ENCODE peak calls at places on chromosome 10, in four cellular contexts. H is heart right ventricle, K is PC-9, M is GM23338. F is an unnamed sample.

GRCh38 chr10:74921744-74922143 is 95.3 kb downstream of the KAT6B start:
- DNase-seq in H (no peak), K (no peak), M (no peak), F (no peak)

GRCh38 chr10:70783056-70783684 is 2.0 kb downstream of the TBATA start:
- DNase-seq in H (no peak), K (no peak), M (no peak), F (no peak)

GRCh38 chr10:132514841-132515521 is 22.6 kb upstream of the INPP5A start:
- DNase-seq in H (no peak), K (no peak), M (peak), F (no peak)

GRCh38 chr10:17673517-17674051 is 29.6 kb downstream of the STAM start:
- DNase-seq in H (no peak), K (peak), M (peak), F (no peak)

GRCh38 chr10:12333382-12334185 is 15.8 kb upstream of the CAMK1D start:
- DNase-seq in H (peak), K (peak), M (no peak), F (peak)

GRCh38 chr10:43945908-43946307 is 297.2 kb upstream of the ZNF32 start:
- DNase-seq in H (no peak), K (no peak), M (no peak), F (no peak)

GRCh38 chr10:24315211-24315610 is 106.3 kb downstream of the KIAA1217 start:
- DNase-seq in H (no peak), K (no peak), M (no peak), F (no peak)

GRCh38 chr10:78319841-78320240 is 286.2 kb downstream of the RPS24 start:
- DNase-seq in H (no peak), K (no peak), M (no peak), F (no peak)

GRCh38 chr10:14953452-14954000 is 370 bp downstream of the DCLRE1C start:
- DNase-seq in H (no peak), K (no peak), M (peak), F (no peak)

GRCh38 chr10:130715686-130716670 is 579.8 kb downstream of the GLRX3 start:
- DNase-seq in H (no peak), K (no peak), M (no peak), F (no peak)

GRCh38 chr10:89959433-89960110 is 258.2 kb downstream of the KIF20B start:
- DNase-seq in H (no peak), K (no peak), M (no peak), F (no peak)

GRCh38 chr10:8137726-8138125 is 83.2 kb downstream of the GATA3 start:
- DNase-seq in H (no peak), K (no peak), M (no peak), F (peak)

GRCh38 chr10:71643904-71644303 is 75.7 kb downstream of the C10orf105 start:
- DNase-seq in H (no peak), K (no peak), M (no peak), F (no peak)

GRCh38 chr10:13163859-13164258 is 2.5 kb downstream of the MCM10 start:
- DNase-seq in H (no peak), K (no peak), M (no peak), F (no peak)

GRCh38 chr10:76647276-76647675 is 990.3 kb downstream of the KCNMA1 start:
- DNase-seq in H (no peak), K (no peak), M (no peak), F (no peak)

GRCh38 chr10:14360951-14361350 is 30.2 kb upstream of the FRMD4A start:
- DNase-seq in H (no peak), K (no peak), M (no peak), F (no peak)

GRCh38 chr10:112352044-112352443 is 21.9 kb upstream of the ACSL5 start:
- DNase-seq in H (no peak), K (no peak), M (no peak), F (no peak)
- H3K4me3 ChIP-seq in H (no peak), K (no peak), M (no peak), F (no peak)

DNA sequence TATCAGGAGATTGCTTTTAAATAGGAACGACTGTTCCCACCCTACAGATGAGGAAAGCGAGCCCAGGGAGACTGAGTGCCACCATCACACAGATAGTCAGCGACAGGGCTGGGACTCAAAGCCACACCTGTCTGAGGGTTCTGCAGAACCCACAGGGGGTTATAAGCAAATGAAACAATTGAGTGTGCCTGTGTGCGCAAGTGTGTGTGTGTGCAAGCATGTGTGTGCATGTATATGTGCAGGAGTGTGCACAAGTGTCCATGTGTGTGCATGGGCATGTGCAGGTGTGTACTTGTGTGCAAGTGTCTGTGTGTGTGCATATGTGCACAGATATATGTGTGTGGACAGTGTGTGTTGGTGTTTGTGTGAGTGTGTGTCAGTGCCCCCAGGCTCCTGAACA is 280.2 kb downstream of the GRID1 start:
- DNase-seq in H (no peak), K (no peak), M (no peak), F (no peak)
- TF ChIP-seq CTCF in H (no peak), K (no peak), M (no peak), F (no peak)

GRCh38 chr10:7090529-7090928 is 320.3 kb downstream of the SFMBT2 start:
- DNase-seq in H (no peak), K (no peak), M (no peak), F (no peak)

GRCh38 chr10:7084255-7085005 is 326.4 kb downstream of the SFMBT2 start:
- DNase-seq in H (no peak), K (no peak), M (no peak), F (peak)

GRCh38 chr10:7082967-7083366 is 327.9 kb downstream of the SFMBT2 start:
- DNase-seq in H (no peak), K (no peak), M (peak), F (no peak)

GRCh38 chr10:7085913-7086589 is 324.8 kb downstream of the SFMBT2 start:
- DNase-seq in H (no peak), K (no peak), M (peak), F (no peak)

DNA sequence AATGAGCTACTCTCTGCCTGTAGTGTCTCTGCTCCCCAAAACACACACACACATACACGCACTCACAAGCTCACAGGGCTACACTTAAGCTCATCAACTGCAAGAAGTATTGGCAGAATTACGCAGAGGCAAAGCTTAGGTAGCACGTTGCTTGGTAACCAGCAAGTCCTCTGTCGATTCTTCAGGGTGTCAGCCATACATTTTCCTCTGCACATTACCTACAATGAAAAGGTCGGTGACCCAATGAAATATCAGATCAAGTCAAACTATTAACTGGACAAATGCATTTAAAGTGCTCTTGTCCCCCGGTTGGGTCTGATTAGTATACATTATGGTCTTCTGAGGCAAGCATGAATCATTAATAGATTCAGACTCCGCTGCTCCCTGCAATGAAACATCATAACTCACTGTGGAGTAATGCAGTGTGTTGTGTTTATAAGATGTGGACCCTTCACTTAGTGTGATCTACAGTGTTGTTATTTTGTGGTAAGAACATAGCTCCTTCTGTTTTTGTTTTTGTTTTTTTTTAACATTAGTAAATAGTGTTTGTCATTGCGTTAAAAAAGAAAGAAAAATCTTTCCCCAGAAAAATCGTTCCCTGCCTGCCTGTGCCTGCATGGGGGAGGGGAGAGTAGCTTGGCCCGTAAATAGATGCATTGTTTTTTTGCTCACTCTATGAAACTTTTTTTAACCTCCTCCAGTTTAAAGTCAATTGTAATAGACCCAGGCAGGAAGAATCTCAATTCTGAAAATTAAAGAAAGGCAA is 325.5 kb downstream of the SFMBT2 start:
- DNase-seq in H (no peak), K (no peak), M (no peak), F (no peak)
- H3K4me3 ChIP-seq in H (no peak), K (no peak), M (no peak), F (no peak)

GRCh38 chr10:121590772-121591171 is 7.5 kb downstream of the FGFR2 start:
- DNase-seq in H (no peak), K (no peak), M (no peak), F (no peak)

GRCh38 chr10:121591186-121591585 is 7.1 kb downstream of the FGFR2 start:
- DNase-seq in H (no peak), K (no peak), M (no peak), F (no peak)

GRCh38 chr10:121593676-121594075 is 4.6 kb downstream of the FGFR2 start:
- DNase-seq in H (no peak), K (no peak), M (no peak), F (no peak)

GRCh38 chr10:121593267-121593666 is 5.0 kb downstream of the FGFR2 start:
- DNase-seq in H (no peak), K (no peak), M (no peak), F (no peak)

DNA sequence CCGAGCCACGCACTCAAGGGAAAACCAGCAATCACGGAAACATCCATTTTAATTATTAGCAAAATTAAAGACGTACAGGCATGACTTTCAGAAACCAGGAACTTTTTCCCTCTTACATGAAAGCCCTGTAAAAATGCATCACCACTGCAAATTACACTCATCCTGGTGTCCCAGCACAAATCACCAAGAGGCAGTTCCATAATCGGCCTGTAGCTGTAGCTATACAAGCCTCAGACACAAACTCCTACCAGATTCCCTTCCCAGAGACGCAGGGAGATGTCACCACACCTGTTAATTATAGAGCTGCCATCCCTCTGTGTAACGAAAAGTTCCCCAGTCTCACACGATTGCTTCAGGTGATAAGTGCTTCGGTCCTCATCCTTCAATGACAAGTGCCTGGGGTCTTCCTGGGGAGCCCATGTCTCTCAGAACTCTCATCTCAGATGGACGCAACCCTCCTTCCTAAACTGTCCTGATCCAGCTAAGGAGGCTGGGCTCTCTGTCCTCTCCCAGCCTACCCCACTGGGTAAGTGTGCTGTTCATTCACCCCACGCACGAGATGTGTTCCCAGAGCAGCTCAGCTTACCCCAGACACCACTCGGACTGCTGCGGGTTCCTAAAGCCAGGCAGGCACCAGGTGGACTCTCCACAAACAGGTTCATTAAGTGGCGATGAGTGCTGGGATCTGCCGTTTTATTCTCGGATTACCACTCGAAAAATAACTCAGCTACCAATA is 5.9 kb downstream of the FGFR2 start:
- DNase-seq in H (no peak), K (no peak), M (no peak), F (no peak)
- TF ChIP-seq CTCF in H (no peak), K (no peak), M (no peak), F (no peak)

GRCh38 chr10:11178606-11179221 is 161.0 kb downstream of the CELF2 start:
- DNase-seq in H (peak), K (no peak), M (no peak), F (no peak)
- H3K4me3 ChIP-seq in H (no peak), K (no peak), M (no peak), F (no peak)

GRCh38 chr10:62528441-62528840 is 154.3 kb downstream of the ZNF365 start:
- DNase-seq in H (no peak), K (no peak), M (no peak), F (no peak)

GRCh38 chr10:62527019-62527827 is 153.1 kb downstream of the ZNF365 start:
- DNase-seq in H (no peak), K (no peak), M (no peak), F (no peak)
- TF ChIP-seq CTCF in H (no peak), K (no peak), M (no peak), F (no peak)

DNA sequence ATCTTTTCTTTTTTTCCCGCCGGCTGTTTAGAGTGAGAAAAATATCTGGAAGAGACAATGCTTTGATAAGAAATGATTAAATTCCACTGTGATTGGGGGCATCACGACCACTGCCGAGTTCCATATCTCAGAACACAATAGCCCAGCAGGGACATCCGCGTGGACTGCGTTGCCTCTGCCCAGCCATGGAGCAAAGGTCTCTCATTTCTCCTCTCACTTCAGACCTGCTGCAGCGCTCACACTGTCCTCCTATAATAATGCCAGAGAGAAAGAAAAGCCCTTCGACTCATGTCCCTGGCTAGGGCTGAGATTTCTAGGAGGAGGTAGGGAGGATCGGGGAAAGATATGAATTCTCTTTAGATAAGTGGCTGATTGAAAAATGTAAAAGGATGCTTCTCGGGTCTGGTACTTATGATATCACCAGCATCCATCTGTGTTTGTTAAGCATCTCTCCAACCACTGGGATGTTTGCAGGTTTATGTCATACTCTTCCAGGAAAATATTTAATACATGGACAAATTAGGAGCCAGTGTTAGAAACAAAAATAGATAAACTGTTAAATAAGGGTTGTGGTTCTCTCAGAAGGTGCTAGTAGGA is 472.9 kb upstream of the AKR1E2 start:
- DNase-seq in H (no peak), K (no peak), M (no peak), F (no peak)
- H3K4me3 ChIP-seq in H (no peak), K (no peak), M (no peak), F (no peak)

DNA sequence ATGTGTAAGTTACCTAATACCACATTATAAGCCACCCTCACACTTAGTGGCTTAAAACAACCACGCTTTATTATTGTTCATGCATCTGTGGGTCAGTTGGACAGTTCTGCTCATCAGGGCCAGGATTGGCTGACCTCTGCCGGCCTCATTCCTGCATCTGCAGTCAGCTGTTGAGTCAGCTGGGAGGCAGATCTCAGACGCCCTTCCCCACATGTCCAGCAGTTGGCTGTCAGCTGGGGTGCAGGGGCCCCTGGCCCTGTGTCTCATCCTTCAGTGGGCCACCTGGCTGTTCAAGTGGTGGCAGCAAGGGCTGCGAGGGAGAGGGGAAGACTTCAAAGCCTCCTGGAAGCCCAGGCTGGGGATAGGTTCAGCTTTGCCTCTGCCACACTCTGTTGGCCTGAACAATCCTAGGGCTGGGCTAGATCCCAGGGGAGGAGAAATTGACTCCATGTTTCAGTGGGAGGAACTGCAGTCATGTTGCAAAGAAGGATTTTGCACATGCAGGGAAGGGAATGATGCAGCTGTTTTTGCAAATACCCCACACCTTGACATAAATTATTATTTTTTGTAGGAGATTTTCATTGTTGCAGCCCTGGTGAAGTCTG is 33.1 kb downstream of the TACR2 start:
- DNase-seq in H (peak), K (no peak), M (no peak), F (no peak)
- TF ChIP-seq CTCF in H (peak), K (no peak), M (no peak), F (no peak)

GRCh38 chr10:80488539-80489066 is 34.5 kb downstream of the TSPAN14 start:
- DNase-seq in H (no peak), K (no peak), M (no peak), F (no peak)

GRCh38 chr10:80486151-80486692 is 32.1 kb downstream of the TSPAN14 start:
- DNase-seq in H (no peak), K (no peak), M (no peak), F (no peak)

GRCh38 chr10:80486785-80487421 is 32.8 kb downstream of the TSPAN14 start:
- DNase-seq in H (no peak), K (no peak), M (no peak), F (no peak)

GRCh38 chr10:80487791-80488538 is 33.9 kb downstream of the TSPAN14 start:
- DNase-seq in H (peak), K (no peak), M (no peak), F (no peak)

GRCh38 chr10:80487422-80487785 is 33.3 kb downstream of the TSPAN14 start:
- DNase-seq in H (no peak), K (no peak), M (no peak), F (no peak)
- H3K4me3 ChIP-seq in H (no peak), K (no peak), M (no peak), F (no peak)

GRCh38 chr10:83917519-83918506 is 221.5 kb upstream of the GHITM start:
- DNase-seq in H (peak), K (no peak), M (peak), F (no peak)
- TF ChIP-seq CTCF in H (peak), K (no peak), M (peak), F (no peak)

F was measured in LNCaP clone FGC.